ENCODE peak calls at places on chromosomes 11 and 22, in six cellular contexts. H is trophoblast cell, Z is lung, E is gastrocnemius medialis, J is adrenal gland, V is endothelial cell of umbilical vein. S is an unnamed sample.

GRCh38 chr22:24703101-24703500 is 71.4 kb downstream of the PIWIL3 start:
- DNase-seq in H (no peak), Z (no peak), E (no peak), J (peak; percentile 69), V (no peak), S (peak; percentile 95)

GRCh38 chr22:20316217-20316843 is 3.5 kb downstream of the DGCR6L start:
- DNase-seq in H (no peak), Z (peak; percentile 23), E (no peak), J (peak; percentile 9), V (no peak), S (no peak)

GRCh38 chr22:42343551-42344081 is 73.2 kb upstream of the TCF20 start:
- DNase-seq in H (no peak), Z (no peak), E (no peak), J (no peak), V (no peak), S (no peak)

GRCh38 chr11:110283862-110284261 is 12.6 kb downstream of the RDX start:
- DNase-seq in H (no peak), Z (no peak), E (no peak), J (no peak), V (no peak), S (no peak)

GRCh38 chr22:31625661-31626426 is 36.2 kb downstream of the PISD start:
- DNase-seq in H (no peak), Z (no peak), E (no peak), J (peak; percentile 86), V (peak; percentile 82), S (no peak)

GRCh38 chr11:55956521-55956920 is 13.2 kb downstream of the OR10AG1 start:
- DNase-seq in H (no peak), Z (no peak), E (no peak), J (no peak), V (no peak), S (no peak)

GRCh38 chr11:28759311-28759710 is 651.1 kb downstream of the METTL15 start:
- DNase-seq in H (peak; percentile 11), Z (no peak), E (no peak), J (no peak), V (peak; percentile 72), S (peak; percentile 55)

GRCh38 chr22:29218758-29219408 is 13.2 kb downstream of the EMID1 start:
- DNase-seq in H (no peak), Z (no peak), E (no peak), J (peak; percentile 10), V (no peak), S (no peak)

GRCh38 chr22:40281717-40282116 is 64.6 kb upstream of the ADSL start:
- DNase-seq in H (no peak), Z (no peak), E (no peak), J (no peak), V (no peak), S (no peak)

GRCh38 chr11:80722616-80723015 is 1281.8 kb upstream of the TENM4 start:
- DNase-seq in H (no peak), Z (no peak), E (no peak), J (no peak), V (peak; percentile 10), S (no peak)

GRCh38 chr11:88402784-88403183 is 65.2 kb upstream of the CTSC start:
- DNase-seq in H (no peak), Z (no peak), E (no peak), J (no peak), V (no peak), S (no peak)

GRCh38 chr22:25692965-25693565 is 48.9 kb upstream of the MYO18B start:
- DNase-seq in H (peak; percentile 77), Z (no peak), E (no peak), J (no peak), V (no peak), S (no peak)

GRCh38 chr22:41380993-41381328 is 781 bp upstream of the TEF start:
- DNase-seq in H (peak; percentile 53), Z (peak; percentile 85), E (peak; percentile 80), J (peak; percentile 93), V (peak; percentile 62), S (peak; percentile 82)

GRCh38 chr11:66414120-66414934 is 6.5 kb upstream of the NPAS4 start:
- DNase-seq in H (no peak), Z (no peak), E (no peak), J (no peak), V (no peak), S (no peak)

GRCh38 chr11:65132988-65133700 is 1.2 kb downstream of the SYVN1 start:
- DNase-seq in H (peak; percentile 53), Z (peak; percentile 79), E (no peak), J (peak; percentile 48), V (peak; percentile 19), S (peak; percentile 90)

GRCh38 chr22:42648368-42649260 is 578 bp downstream of the CYB5R3 start:
- DNase-seq in H (no peak), Z (peak; percentile 58), E (peak; percentile 32), J (peak; percentile 57), V (peak; percentile 51), S (peak; percentile 93)

GRCh38 chr11:126212089-126212660 is 593 bp downstream of the FAM118B start:
- DNase-seq in H (no peak), Z (no peak), E (no peak), J (no peak), V (peak; percentile 18), S (no peak)

GRCh38 chr11:101487775-101488174 is 96.0 kb downstream of the TRPC6 start:
- DNase-seq in H (no peak), Z (no peak), E (no peak), J (no peak), V (no peak), S (no peak)

GRCh38 chr11:27013741-27014415 is 20.0 kb downstream of the FIBIN start:
- DNase-seq in H (no peak), Z (no peak), E (no peak), J (no peak), V (no peak), S (no peak)

GRCh38 chr11:88886796-88887195 is 179.0 kb downstream of the GRM5 start:
- DNase-seq in H (peak; percentile 11), Z (no peak), E (no peak), J (no peak), V (peak; percentile 39), S (peak; percentile 0)

GRCh38 chr11:43825217-43825816 is 55.3 kb upstream of the ALKBH3 start:
- DNase-seq in H (peak; percentile 39), Z (no peak), E (no peak), J (no peak), V (peak; percentile 45), S (peak; percentile 13)

GRCh38 chr11:125992893-125993292 is 47.0 kb downstream of the VSIG10L2 start:
- DNase-seq in H (no peak), Z (no peak), E (no peak), J (no peak), V (no peak), S (no peak)

GRCh38 chr11:78425436-78425835 is 7.8 kb upstream of the GAB2 start:
- DNase-seq in H (no peak), Z (no peak), E (no peak), J (no peak), V (no peak), S (no peak)

GRCh38 chr22:27269751-27270586 is 531.6 kb downstream of the MN1 start:
- DNase-seq in H (no peak), Z (no peak), E (no peak), J (no peak), V (no peak), S (peak; percentile 2)

GRCh38 chr22:48858121-48858520 is 969.6 kb downstream of the BRD1 start:
- DNase-seq in H (no peak), Z (no peak), E (no peak), J (no peak), V (no peak), S (no peak)

GRCh38 chr22:30435674-30436126 is 10.1 kb downstream of the MTFP1 start:
- DNase-seq in H (no peak), Z (no peak), E (no peak), J (no peak), V (peak; percentile 31), S (peak; percentile 55)

GRCh38 chr22:35230839-35231584 is 26.3 kb upstream of the HMGXB4 start:
- DNase-seq in H (no peak), Z (no peak), E (no peak), J (no peak), V (no peak), S (no peak)

GRCh38 chr11:12281571-12282478 is 95.5 kb upstream of the PARVA start:
- DNase-seq in H (peak; percentile 71), Z (peak; percentile 87), E (peak; percentile 61), J (peak; percentile 91), V (peak; percentile 81), S (peak; percentile 83)

GRCh38 chr22:28607710-28608109 is 71.9 kb downstream of the TTC28 start:
- DNase-seq in H (no peak), Z (no peak), E (no peak), J (no peak), V (no peak), S (no peak)

GRCh38 chr11:106397787-106398355 is 320.4 kb downstream of the AASDHPPT start:
- DNase-seq in H (no peak), Z (no peak), E (no peak), J (no peak), V (no peak), S (no peak)

GRCh38 chr11:124837491-124837856 is 27.8 kb upstream of the ROBO3 start:
- DNase-seq in H (peak; percentile 71), Z (no peak), E (no peak), J (no peak), V (peak; percentile 87), S (peak; percentile 31)

GRCh38 chr11:2558861-2559526 is 114.2 kb downstream of the KCNQ1 start:
- DNase-seq in H (no peak), Z (no peak), E (no peak), J (peak; percentile 22), V (no peak), S (no peak)
- H3K4me1 ChIP-seq in H (no peaks in the 10 kb centered on the region), Z (no peaks in the 10 kb centered on the region), E (no peaks in the 10 kb centered on the region), J (peaks cover 37% of the 10 kb centered on the region), V (no peaks in the 10 kb centered on the region), S (no peaks in the 10 kb centered on the region)

GRCh38 chr22:37197451-37198289 is 9.6 kb upstream of the C1QTNF6 start:
- DNase-seq in H (peak; percentile 99), Z (peak; percentile 80), E (peak; percentile 84), J (peak; percentile 97), V (peak; percentile 35), S (peak; percentile 80)
- H3K4me1 ChIP-seq in H (peaks cover 26% of the 10 kb centered on the region), Z (peaks cover 16% of the 10 kb centered on the region), E (peaks cover 41% of the 10 kb centered on the region), J (peaks cover 47% of the 10 kb centered on the region), V (peaks cover 28% of the 10 kb centered on the region), S (peaks cover 9% of the 10 kb centered on the region)

GRCh38 chr11:725624-726202 is 19.7 kb downstream of the EPS8L2 start:
- DNase-seq in H (no peak), Z (no peak), E (no peak), J (no peak), V (no peak), S (no peak)
- H3K4me1 ChIP-seq in H (peaks cover 2% of the 10 kb centered on the region), Z (no peaks in the 10 kb centered on the region), E (peaks cover 31% of the 10 kb centered on the region), J (peaks cover 33% of the 10 kb centered on the region), V (peaks cover 3% of the 10 kb centered on the region), S (peaks cover 7% of the 10 kb centered on the region)

GRCh38 chr22:46775364-46775758 is 12.9 kb downstream of the TBC1D22A start:
- DNase-seq in H (no peak), Z (no peak), E (no peak), J (no peak), V (no peak), S (no peak)

GRCh38 chr22:46770726-46771125 is 8.3 kb downstream of the TBC1D22A start:
- DNase-seq in H (no peak), Z (no peak), E (no peak), J (peak; percentile 50), V (peak; percentile 71), S (no peak)

GRCh38 chr22:46775789-46776485 is 13.5 kb downstream of the TBC1D22A start:
- DNase-seq in H (no peak), Z (no peak), E (no peak), J (no peak), V (no peak), S (peak; percentile 19)

GRCh38 chr22:46774456-46775363 is 12.3 kb downstream of the TBC1D22A start:
- DNase-seq in H (no peak), Z (no peak), E (no peak), J (no peak), V (no peak), S (no peak)

GRCh38 chr22:46773074-46773473 is 10.6 kb downstream of the TBC1D22A start:
- DNase-seq in H (no peak), Z (no peak), E (no peak), J (no peak), V (no peak), S (no peak)
- H3K4me1 ChIP-seq in H (peaks cover 18% of the 10 kb centered on the region), Z (peaks cover 6% of the 10 kb centered on the region), E (peaks cover 61% of the 10 kb centered on the region), J (peaks cover 58% of the 10 kb centered on the region), V (peaks cover 18% of the 10 kb centered on the region), S (peaks cover 2% of the 10 kb centered on the region)

S was measured in small intestine.